ENCODE peak calls at places on chromosomes 13 and 19, in ten cellular contexts. E, Y, S, B, N, X, U, H, I and Z are unnamed samples.

GRCh38 chr19:2695288-2695866 is 7.1 kb downstream of the GNG7 start:
- DNase-seq in E (no peak), Y (peak; percentile 56), S (no peak), B (peak; percentile 53), N (no peak), X (no peak), U (no peak), H (no peak), I (no peak), Z (no peak)

GRCh38 chr13:98549006-98549727 is 27.7 kb downstream of the STK24 start:
- DNase-seq in E (no peak), Y (no peak), S (peak; percentile 88), B (no peak), N (no peak), X (no peak), U (peak; percentile 89), H (no peak), I (no peak), Z (no peak)

GRCh38 chr19:27777726-27778125 is 1435.2 kb downstream of the UQCRFS1 start:
- DNase-seq in E (no peak), Y (no peak), S (no peak), B (no peak), N (no peak), X (no peak), U (no peak), H (no peak), I (no peak), Z (no peak)

GRCh38 chr13:54799621-54800226 is 1771.1 kb downstream of the OLFM4 start:
- DNase-seq in E (no peak), Y (no peak), S (no peak), B (no peak), N (no peak), X (no peak), U (no peak), H (no peak), I (no peak), Z (no peak)

GRCh38 chr19:40791996-40792395 is 7.0 kb upstream of the EGLN2 start:
- DNase-seq in E (no peak), Y (no peak), S (no peak), B (no peak), N (no peak), X (no peak), U (no peak), H (no peak), I (no peak), Z (no peak)

GRCh38 chr13:114019367-114019766 is 45.5 kb upstream of the C13orf46 start:
- DNase-seq in E (no peak), Y (no peak), S (no peak), B (no peak), N (no peak), X (peak; percentile 48), U (no peak), H (peak; percentile 57), I (no peak), Z (no peak)

GRCh38 chr13:26324294-26324693 is 70.4 kb downstream of the CDK8 start:
- DNase-seq in E (no peak), Y (no peak), S (no peak), B (no peak), N (no peak), X (no peak), U (no peak), H (no peak), I (no peak), Z (no peak)

GRCh38 chr19:19597809-19598306 is 20.6 kb downstream of the PBX4 start:
- DNase-seq in E (no peak), Y (no peak), S (no peak), B (no peak), N (no peak), X (no peak), U (no peak), H (no peak), I (peak; percentile 21), Z (no peak)

GRCh38 chr19:22622901-22623840 is 11.0 kb upstream of the ZNF492 start:
- DNase-seq in E (no peak), Y (peak; percentile 31), S (no peak), B (peak; percentile 62), N (no peak), X (no peak), U (no peak), H (no peak), I (no peak), Z (no peak)

GRCh38 chr19:39223703-39224279 is 19.7 kb upstream of the SYCN start:
- DNase-seq in E (no peak), Y (no peak), S (peak; percentile 40), B (no peak), N (no peak), X (peak; percentile 33), U (peak; percentile 21), H (peak; percentile 71), I (no peak), Z (no peak)

GRCh38 chr19:14434157-14434501 is 1.0 kb downstream of the PKN1 start:
- DNase-seq in E (no peak), Y (peak; percentile 39), S (no peak), B (no peak), N (no peak), X (no peak), U (no peak), H (no peak), I (no peak), Z (no peak)

GRCh38 chr13:80074143-80074752 is 266.7 kb downstream of the SPRY2 start:
- DNase-seq in E (no peak), Y (no peak), S (no peak), B (no peak), N (no peak), X (no peak), U (no peak), H (no peak), I (no peak), Z (no peak)

GRCh38 chr13:33236021-33236420 is 49.5 kb downstream of the STARD13 start:
- DNase-seq in E (no peak), Y (no peak), S (peak; percentile 65), B (no peak), N (no peak), X (no peak), U (peak; percentile 93), H (no peak), I (no peak), Z (no peak)

GRCh38 chr19:16951529-16951928 is 62.7 kb downstream of the F2RL3 start:
- DNase-seq in E (no peak), Y (no peak), S (no peak), B (no peak), N (no peak), X (no peak), U (peak; percentile 25), H (no peak), I (no peak), Z (no peak)

GRCh38 chr19:16945762-16946465 is 57.1 kb downstream of the F2RL3 start:
- DNase-seq in E (no peak), Y (no peak), S (no peak), B (no peak), N (no peak), X (no peak), U (no peak), H (no peak), I (no peak), Z (no peak)

GRCh38 chr19:16946951-16947940 is 58.4 kb downstream of the F2RL3 start:
- DNase-seq in E (no peak), Y (no peak), S (no peak), B (no peak), N (no peak), X (no peak), U (no peak), H (no peak), I (no peak), Z (no peak)

GRCh38 chr19:16952046-16952445 is 63.2 kb downstream of the F2RL3 start:
- DNase-seq in E (no peak), Y (no peak), S (no peak), B (no peak), N (no peak), X (no peak), U (no peak), H (no peak), I (no peak), Z (no peak)

GRCh38 chr19:16949496-16950023 is 60.8 kb downstream of the F2RL3 start:
- DNase-seq in E (no peak), Y (no peak), S (no peak), B (no peak), N (no peak), X (no peak), U (no peak), H (no peak), I (no peak), Z (no peak)
- TF ChIP-seq CTCF in E (no peak), Y (no peak), S (no peak), B (no peak), N (no peak), X (no peak), U (no peak), H (no peak), I (no peak), Z (no peak)

GRCh38 chr19:5823579-5824281 is 15.8 kb downstream of the FUT6 start:
- DNase-seq in E (no peak), Y (peak; percentile 47), S (no peak), B (no peak), N (no peak), X (no peak), U (no peak), H (no peak), I (no peak), Z (no peak)
- TF ChIP-seq CTCF in E (peak; percentile 20), Y (peak; percentile 26), S (peak; percentile 51), B (no peak), N (no peak), X (no peak), U (no peak), H (no peak), I (no peak), Z (no peak)

GRCh38 chr13:87792878-87793277 is 121.7 kb downstream of the SLITRK5 start:
- DNase-seq in E (no peak), Y (no peak), S (no peak), B (no peak), N (no peak), X (no peak), U (no peak), H (no peak), I (no peak), Z (no peak)
- TF ChIP-seq CTCF in E (peak; percentile 4), Y (no peak), S (no peak), B (no peak), N (peak; percentile 33), X (no peak), U (no peak), H (no peak), I (no peak), Z (no peak)

DNA sequence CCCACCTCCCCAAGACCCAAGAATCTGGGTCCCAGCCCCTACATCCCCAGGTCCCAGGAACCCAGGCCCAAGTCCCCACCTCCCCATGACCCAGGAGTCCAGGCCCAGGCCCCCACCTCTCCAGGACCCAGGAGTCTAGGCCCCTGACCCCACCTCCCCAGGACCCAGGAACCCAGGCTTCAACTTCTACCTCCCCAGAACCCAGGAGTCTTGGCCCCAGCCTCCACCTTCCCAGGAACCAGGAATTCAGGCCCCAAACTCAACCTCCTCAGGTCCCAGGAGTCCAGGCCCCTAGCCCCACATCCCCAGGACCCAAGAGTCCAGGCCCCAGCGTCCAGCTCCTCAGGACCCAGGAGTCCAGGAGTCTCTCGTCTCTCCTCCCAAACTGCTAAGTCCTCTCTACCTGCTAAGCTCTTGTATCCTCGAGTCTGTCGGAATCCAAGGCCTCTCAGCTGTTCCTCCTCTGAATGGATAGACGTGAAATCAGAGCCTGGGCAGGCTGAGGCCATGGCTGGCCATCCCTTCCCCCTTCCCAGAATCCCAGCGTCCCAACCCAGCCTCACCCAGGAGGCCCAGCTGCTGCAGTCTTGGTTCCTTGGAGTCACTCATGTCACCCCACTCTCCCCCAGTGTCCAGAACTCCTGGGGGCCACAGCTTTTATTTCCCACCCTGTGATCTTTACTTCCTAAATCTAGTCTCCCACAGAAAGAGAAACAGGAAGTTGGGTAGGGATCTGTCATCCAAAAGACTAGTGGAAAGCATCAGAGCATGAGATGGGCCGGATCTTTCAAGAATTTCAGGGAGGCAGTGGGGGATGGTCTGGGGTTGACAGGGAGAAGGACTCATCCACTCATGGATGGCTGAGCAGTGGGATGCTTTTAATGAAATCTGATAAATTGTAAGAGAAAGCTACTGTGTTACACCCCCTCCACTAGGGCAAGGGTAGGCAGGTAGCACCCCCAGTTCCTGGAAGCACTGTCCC is at the start of gene CD209:
- DNase-seq in E (no peak), Y (no peak), S (no peak), B (no peak), N (no peak), X (no peak), U (no peak), H (no peak), I (no peak), Z (no peak)
- TF ChIP-seq CTCF in E (no peak), Y (no peak), S (no peak), B (no peak), N (no peak), X (no peak), U (no peak), H (no peak), I (no peak), Z (no peak)